ENCODE peak calls at places on chromosomes 6 and 20, in six cellular contexts. E, Z, D, X, T and P are unnamed samples.

GRCh38 chr6:151722342-151722741 is 85.1 kb upstream of the ESR1 start:
- DNase-seq in E (no peak), Z (no peak), D (no peak), X (no peak), T (peak; percentile 92), P (no peak)

GRCh38 chr6:47630587-47630986 is 67.8 kb upstream of the ADGRF4 start:
- DNase-seq in E (no peak), Z (no peak), D (no peak), X (no peak), T (no peak), P (no peak)

GRCh38 chr20:56348306-56348695 is 10.5 kb upstream of the FAM210B start:
- DNase-seq in E (no peak), Z (no peak), D (no peak), X (no peak), T (no peak), P (no peak)

GRCh38 chr6:110689275-110689935 is 125.9 kb downstream of the CDK19 start:
- DNase-seq in E (peak; percentile 54), Z (no peak), D (no peak), X (peak; percentile 63), T (no peak), P (no peak)

GRCh38 chr6:123788319-123788718 is 15.3 kb upstream of the NKAIN2 start:
- DNase-seq in E (no peak), Z (no peak), D (no peak), X (no peak), T (no peak), P (no peak)

GRCh38 chr20:52102559-52102958 is 89.0 kb downstream of the ZFP64 start:
- DNase-seq in E (no peak), Z (no peak), D (no peak), X (no peak), T (no peak), P (no peak)

GRCh38 chr6:47195251-47195650 is 114.5 kb downstream of the TNFRSF21 start:
- DNase-seq in E (no peak), Z (no peak), D (peak; percentile 28), X (no peak), T (no peak), P (no peak)

GRCh38 chr20:47711046-47711752 is 74.1 kb downstream of the SULF2 start:
- DNase-seq in E (no peak), Z (no peak), D (peak; percentile 45), X (no peak), T (no peak), P (no peak)

GRCh38 chr6:161368514-161368913 is 94.7 kb upstream of the AGPAT4 start:
- DNase-seq in E (peak; percentile 31), Z (no peak), D (no peak), X (no peak), T (no peak), P (no peak)

GRCh38 chr6:131532476-131533108 is 40.4 kb upstream of the ARG1 start:
- DNase-seq in E (no peak), Z (no peak), D (no peak), X (no peak), T (no peak), P (no peak)

GRCh38 chr6:37704923-37705238 is 7.2 kb upstream of the MDGA1 start:
- DNase-seq in E (no peak), Z (no peak), D (no peak), X (no peak), T (no peak), P (no peak)
- H3K4me3 ChIP-seq in E (peak overlapping the region; percentile 77), Z (peak overlapping the region; percentile 47), D (peak overlapping the region; percentile 47), X (peak overlapping the region; percentile 55), T (peak overlapping the region; percentile 47), P (peak overlapping the region; percentile 57)

GRCh38 chr6:159777240-159777904 is 12.0 kb downstream of the TCP1 start:
- DNase-seq in E (no peak), Z (no peak), D (peak; percentile 56), X (no peak), T (peak; percentile 56), P (no peak)
- H3K36me3 ChIP-seq in E (peaks cover 100% of the 10 kb centered on the region), Z (peaks cover 35% of the 10 kb centered on the region), D (peaks cover 35% of the 10 kb centered on the region), X (peaks cover 44% of the 10 kb centered on the region), T (peaks cover 76% of the 10 kb centered on the region), P (peaks cover 51% of the 10 kb centered on the region)

DNA sequence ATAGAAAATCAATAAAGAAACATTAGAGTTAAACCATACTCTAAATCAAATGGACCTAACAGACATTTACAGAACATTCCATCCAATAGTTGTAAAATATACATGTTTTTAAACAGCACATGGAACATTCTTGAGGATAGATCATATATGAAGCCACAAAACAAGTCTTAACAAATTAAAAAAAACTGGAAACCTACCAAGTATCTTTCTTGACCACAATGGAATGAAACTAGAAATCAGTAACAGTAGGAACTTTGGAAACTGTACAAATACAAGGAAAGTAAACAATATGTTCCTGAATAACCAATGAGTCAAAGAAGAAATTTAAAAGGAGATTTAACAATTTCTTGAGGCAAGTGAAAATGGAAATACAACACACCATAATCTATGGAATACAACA is 91.2 kb upstream of the GLP1R start:
- DNase-seq in E (no peak), Z (no peak), D (no peak), X (peak; percentile 59), T (no peak), P (no peak)
- H3K4me3 ChIP-seq in E (no peak overlapping the region), Z (no peak overlapping the region), D (no peak overlapping the region), X (no peak overlapping the region), T (no peak overlapping the region), P (no peak overlapping the region)

GRCh38 chr20:62282103-62282502 is 20.7 kb upstream of the ADRM1 start:
- DNase-seq in E (no peak), Z (no peak), D (no peak), X (no peak), T (no peak), P (no peak)

GRCh38 chr20:62277253-62277652 is 25.5 kb upstream of the ADRM1 start:
- DNase-seq in E (no peak), Z (no peak), D (no peak), X (no peak), T (no peak), P (no peak)

GRCh38 chr20:62282877-62283503 is 19.8 kb upstream of the ADRM1 start:
- DNase-seq in E (no peak), Z (no peak), D (no peak), X (no peak), T (no peak), P (no peak)

GRCh38 chr20:62281161-62281933 is 21.4 kb upstream of the ADRM1 start:
- DNase-seq in E (no peak), Z (no peak), D (no peak), X (no peak), T (no peak), P (no peak)

DNA sequence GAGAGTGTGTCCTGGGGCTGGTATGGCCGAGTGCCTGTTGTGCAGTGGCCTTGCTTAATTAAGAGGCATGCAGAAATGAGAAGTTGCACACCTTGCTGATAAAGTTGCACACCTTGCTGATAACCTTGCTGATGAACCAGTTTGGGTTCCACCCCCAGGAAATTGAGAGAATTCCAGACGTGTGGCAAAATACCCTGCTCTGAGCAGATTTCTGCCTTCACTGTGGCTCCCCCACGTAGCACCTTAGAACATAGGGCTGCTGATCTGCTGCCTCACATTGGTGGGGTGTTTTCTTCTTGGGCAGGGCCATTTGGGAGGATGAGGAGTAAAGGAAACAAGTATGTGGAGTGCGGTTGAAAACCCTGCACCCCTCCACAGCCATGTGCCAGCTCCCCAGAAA is 22.5 kb upstream of the ADRM1 start:
- DNase-seq in E (no peak), Z (no peak), D (no peak), X (no peak), T (no peak), P (no peak)
- H3K36me3 ChIP-seq in E (peaks cover 73% of the 10 kb centered on the region), Z (peaks cover 42% of the 10 kb centered on the region), D (peaks cover 36% of the 10 kb centered on the region), X (peaks cover 29% of the 10 kb centered on the region), T (no peaks in the 10 kb centered on the region), P (peaks cover 52% of the 10 kb centered on the region)

DNA sequence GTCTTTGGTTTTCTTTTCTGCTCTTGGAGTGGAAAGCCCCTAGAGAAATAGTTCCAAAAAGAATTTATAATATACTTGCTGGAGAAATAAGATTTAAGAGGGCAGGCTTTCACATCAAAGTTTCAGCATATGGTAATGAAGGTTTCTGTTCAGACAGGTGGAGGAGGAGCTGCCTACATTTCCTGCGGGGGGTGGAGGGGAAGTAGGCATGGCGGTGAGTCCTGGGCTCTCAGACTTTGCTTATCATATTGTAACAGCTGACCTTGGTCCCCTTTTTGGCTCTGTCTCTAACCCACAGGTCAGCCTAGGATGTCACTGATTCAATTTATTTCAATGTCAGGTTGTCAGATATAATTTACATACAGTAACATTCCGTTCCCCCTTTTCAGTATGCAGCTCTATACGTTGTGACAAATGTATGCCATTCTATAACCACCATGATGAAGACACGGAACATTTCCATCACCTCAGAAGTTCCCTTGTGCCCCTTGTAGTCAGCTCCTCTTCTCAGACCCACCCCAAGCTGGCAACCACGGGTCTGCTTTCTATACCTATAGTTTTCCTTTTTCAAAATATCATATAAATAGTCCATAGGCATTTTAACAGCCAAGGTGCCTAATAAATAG is 77.6 kb upstream of the GGTLC1 start:
- DNase-seq in E (no peak), Z (no peak), D (no peak), X (no peak), T (no peak), P (no peak)
- H3K4me3 ChIP-seq in E (no peak overlapping the region), Z (no peak overlapping the region), D (no peak overlapping the region), X (no peak overlapping the region), T (no peak overlapping the region), P (no peak overlapping the region)

GRCh38 chr20:21355981-21356380 is 41.3 kb downstream of the NKX2-4 start:
- DNase-seq in E (no peak), Z (no peak), D (no peak), X (no peak), T (no peak), P (no peak)

GRCh38 chr20:21352703-21353102 is 44.6 kb downstream of the NKX2-4 start:
- DNase-seq in E (no peak), Z (no peak), D (no peak), X (peak; percentile 14), T (no peak), P (no peak)

GRCh38 chr20:21357851-21358250 is 39.5 kb downstream of the NKX2-4 start:
- DNase-seq in E (no peak), Z (no peak), D (no peak), X (no peak), T (no peak), P (no peak)

DNA sequence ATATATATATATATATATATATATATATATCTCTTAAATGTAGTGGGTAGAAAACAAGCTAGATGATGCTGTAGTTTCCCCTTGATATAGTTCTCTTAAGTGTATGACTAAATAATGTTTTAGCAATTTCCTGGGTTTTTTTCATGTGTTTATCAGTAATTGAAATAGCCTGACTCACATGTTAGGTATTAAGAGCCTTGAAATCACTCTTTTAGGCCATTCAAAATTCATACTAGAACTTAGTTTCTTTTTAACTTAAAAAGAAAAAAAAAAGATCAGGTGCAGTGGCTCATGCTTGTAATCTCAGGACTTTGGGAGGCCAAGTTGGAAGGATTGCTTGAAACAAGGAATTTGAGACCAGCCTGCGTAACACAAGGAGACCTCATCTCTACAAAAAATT is 44.1 kb downstream of the NKX2-4 start:
- DNase-seq in E (no peak), Z (no peak), D (no peak), X (peak; percentile 9), T (no peak), P (no peak)
- H3K36me3 ChIP-seq in E (peaks cover 72% of the 10 kb centered on the region), Z (peaks cover 4% of the 10 kb centered on the region), D (peaks cover 23% of the 10 kb centered on the region), X (peaks cover 43% of the 10 kb centered on the region), T (peaks cover 35% of the 10 kb centered on the region), P (peaks cover 44% of the 10 kb centered on the region)

GRCh38 chr20:34710568-34710839 is 6.4 kb downstream of the TP53INP2 start:
- DNase-seq in E (no peak), Z (no peak), D (no peak), X (no peak), T (no peak), P (no peak)
- H3K4me3 ChIP-seq in E (peak overlapping the region; percentile 76), Z (peak overlapping the region; percentile 77), D (peak overlapping the region; percentile 65), X (peak overlapping the region; percentile 85), T (peak overlapping the region; percentile 87), P (no peak overlapping the region)